ENCODE peak calls at places on chromosomes 6 and 20, in five cellular contexts. One of them, this sample, is unnamed.

GRCh38 chr6:105759015-105759414 is 327.1 kb upstream of the PRDM1 start:
- DNase-seq in keratinocyte: no peak
- DNase-seq in HEK293T: no peak
- DNase-seq in foreskin fibroblast: no peak
- DNase-seq in SK-N-DZ: no peak
- DNase-seq in this sample: no peak

GRCh38 chr6:165986647-165987482 is 180.8 kb downstream of the TBXT start:
- DNase-seq in keratinocyte: no peak
- DNase-seq in HEK293T: peak; percentile 58
- DNase-seq in SK-N-DZ: no peak
- DNase-seq in foreskin fibroblast: no peak
- DNase-seq in this sample: no peak

GRCh38 chr20:17621229-17621968 is 51.5 kb downstream of the DSTN start:
- DNase-seq in keratinocyte: no peak
- DNase-seq in foreskin fibroblast: no peak
- DNase-seq in HEK293T: no peak
- DNase-seq in SK-N-DZ: no peak
- DNase-seq in this sample: no peak

GRCh38 chr6:16694789-16695188 is 66.5 kb downstream of the ATXN1 start:
- DNase-seq in SK-N-DZ: no peak
- DNase-seq in foreskin fibroblast: no peak
- DNase-seq in keratinocyte: no peak
- DNase-seq in HEK293T: no peak
- DNase-seq in this sample: no peak

GRCh38 chr20:1803216-1804128 is 91.7 kb upstream of the SIRPA start:
- DNase-seq in SK-N-DZ: no peak
- DNase-seq in HEK293T: no peak
- DNase-seq in foreskin fibroblast: peak; percentile 44
- DNase-seq in keratinocyte: no peak
- DNase-seq in this sample: no peak

GRCh38 chr6:126620747-126621146 is 280.8 kb downstream of the CENPW start:
- DNase-seq in HEK293T: no peak
- DNase-seq in foreskin fibroblast: no peak
- DNase-seq in keratinocyte: no peak
- DNase-seq in SK-N-DZ: no peak
- DNase-seq in this sample: no peak

GRCh38 chr6:16582437-16583150 is 178.7 kb downstream of the ATXN1 start:
- DNase-seq in SK-N-DZ: no peak
- DNase-seq in foreskin fibroblast: no peak
- DNase-seq in HEK293T: no peak
- DNase-seq in keratinocyte: no peak
- DNase-seq in this sample: no peak

GRCh38 chr6:18153311-18153703 is 1.6 kb downstream of the TPMT start:
- DNase-seq in keratinocyte: no peak
- DNase-seq in foreskin fibroblast: no peak
- DNase-seq in SK-N-DZ: no peak
- DNase-seq in HEK293T: no peak
- DNase-seq in this sample: no peak

GRCh38 chr6:7541175-7542064 is at the start of gene DSP:
- DNase-seq in keratinocyte: no peak
- DNase-seq in HEK293T: peak; percentile 65
- DNase-seq in foreskin fibroblast: no peak
- DNase-seq in SK-N-DZ: no peak
- DNase-seq in this sample: no peak

GRCh38 chr6:27864906-27865883 is 47.0 kb downstream of the OR2B2 start:
- DNase-seq in SK-N-DZ: peak; percentile 88
- DNase-seq in foreskin fibroblast: peak; percentile 96
- DNase-seq in keratinocyte: peak; percentile 91
- DNase-seq in HEK293T: peak; percentile 80
- DNase-seq in this sample: peak; percentile 97

GRCh38 chr6:125277838-125278237 is 23.9 kb downstream of the HDDC2 start:
- DNase-seq in HEK293T: no peak
- DNase-seq in foreskin fibroblast: no peak
- DNase-seq in SK-N-DZ: no peak
- DNase-seq in keratinocyte: no peak
- DNase-seq in this sample: no peak

GRCh38 chr20:49346682-49347081 is 68.8 kb upstream of the ZNFX1 start:
- DNase-seq in SK-N-DZ: no peak
- DNase-seq in keratinocyte: no peak
- DNase-seq in HEK293T: no peak
- DNase-seq in foreskin fibroblast: no peak
- DNase-seq in this sample: no peak

GRCh38 chr6:131116755-131117360 is 18.4 kb upstream of the AKAP7 start:
- DNase-seq in HEK293T: peak; percentile 47
- DNase-seq in SK-N-DZ: peak; percentile 20
- DNase-seq in foreskin fibroblast: peak; percentile 25
- DNase-seq in keratinocyte: no peak
- DNase-seq in this sample: no peak

GRCh38 chr6:33822575-33823395 is 19.0 kb upstream of the MLN start:
- DNase-seq in SK-N-DZ: peak; percentile 80
- DNase-seq in foreskin fibroblast: no peak
- DNase-seq in keratinocyte: no peak
- DNase-seq in HEK293T: peak; percentile 84
- DNase-seq in this sample: no peak

GRCh38 chr20:5279661-5280060 is 37.1 kb downstream of the PROKR2 start:
- DNase-seq in SK-N-DZ: no peak
- DNase-seq in keratinocyte: no peak
- DNase-seq in foreskin fibroblast: no peak
- DNase-seq in HEK293T: no peak
- DNase-seq in this sample: no peak

GRCh38 chr6:47308674-47309325 is 905 bp downstream of the TNFRSF21 start:
- DNase-seq in foreskin fibroblast: peak; percentile 13
- DNase-seq in HEK293T: peak; percentile 43
- DNase-seq in SK-N-DZ: peak; percentile 39
- DNase-seq in keratinocyte: no peak
- DNase-seq in this sample: no peak

GRCh38 chr6:42403415-42403814 is 48.3 kb downstream of the TRERF1 start:
- DNase-seq in keratinocyte: peak; percentile 86
- DNase-seq in HEK293T: no peak
- DNase-seq in SK-N-DZ: no peak
- DNase-seq in foreskin fibroblast: peak; percentile 14
- DNase-seq in this sample: no peak

GRCh38 chr6:125957845-125958244 is 1.3 kb downstream of the HINT3 start:
- DNase-seq in SK-N-DZ: no peak
- DNase-seq in HEK293T: peak; percentile 42
- DNase-seq in keratinocyte: no peak
- DNase-seq in foreskin fibroblast: peak; percentile 48
- DNase-seq in this sample: no peak

GRCh38 chr6:56046576-56046975 is 171.2 kb upstream of the BMP5 start:
- DNase-seq in keratinocyte: no peak
- DNase-seq in SK-N-DZ: no peak
- DNase-seq in foreskin fibroblast: peak; percentile 35
- DNase-seq in HEK293T: no peak
- DNase-seq in this sample: no peak

GRCh38 chr6:15086273-15087158 is 159.4 kb upstream of the JARID2 start:
- DNase-seq in foreskin fibroblast: no peak
- DNase-seq in SK-N-DZ: no peak
- DNase-seq in HEK293T: no peak
- DNase-seq in keratinocyte: no peak
- DNase-seq in this sample: no peak

GRCh38 chr20:33647603-33648395 is 14.3 kb upstream of the C20orf144 start:
- DNase-seq in foreskin fibroblast: peak; percentile 57
- DNase-seq in SK-N-DZ: no peak
- DNase-seq in HEK293T: no peak
- DNase-seq in keratinocyte: no peak
- DNase-seq in this sample: no peak

GRCh38 chr6:150783818-150784217 is 81.7 kb upstream of the MTHFD1L start:
- DNase-seq in keratinocyte: no peak
- DNase-seq in HEK293T: no peak
- DNase-seq in foreskin fibroblast: no peak
- DNase-seq in SK-N-DZ: no peak
- DNase-seq in this sample: no peak

GRCh38 chr6:30763618-30764489 is 19.5 kb upstream of the IER3 start:
- DNase-seq in foreskin fibroblast: no peak
- DNase-seq in HEK293T: peak; percentile 46
- DNase-seq in keratinocyte: no peak
- DNase-seq in SK-N-DZ: no peak
- DNase-seq in this sample: no peak

GRCh38 chr20:58617158-58617557 is 33.9 kb upstream of the STX16 start:
- DNase-seq in SK-N-DZ: no peak
- DNase-seq in foreskin fibroblast: no peak
- DNase-seq in keratinocyte: no peak
- DNase-seq in HEK293T: no peak
- DNase-seq in this sample: no peak

GRCh38 chr20:2692036-2692885 is at the start of gene EBF4:
- DNase-seq in SK-N-DZ: peak; percentile 52
- DNase-seq in HEK293T: peak; percentile 81
- DNase-seq in keratinocyte: no peak
- DNase-seq in foreskin fibroblast: no peak
- DNase-seq in this sample: no peak

This sample was measured in HS-5.